ENCODE peak calls at places on chromosome 1, in four cellular contexts. S, F, R and W are unnamed samples.
A peak's percentile ranks its signal among the peaks of the same experiment; 100 is the strongest.

GRCh38 chr1:210195635-210196160 is 36.9 kb upstream of the SERTAD4 start:
- DNase-seq in S (no peak), F (no peak), R (no peak), W (no peak)

GRCh38 chr1:5659606-5660005 is 332.6 kb downstream of the NPHP4 start:
- DNase-seq in S (no peak), F (no peak), R (no peak), W (no peak)

GRCh38 chr1:204115128-204115527 is 36.7 kb downstream of the ETNK2 start:
- DNase-seq in S (no peak), F (no peak), R (no peak), W (no peak)

GRCh38 chr1:3578906-3579305 is 32.4 kb downstream of the MEGF6 start:
- DNase-seq in S (no peak), F (no peak), R (no peak), W (no peak)

GRCh38 chr1:18118078-18118477 is 10.5 kb downstream of the IGSF21 start:
- DNase-seq in S (peak; percentile 49), F (no peak), R (no peak), W (no peak)

GRCh38 chr1:21318714-21319159 is 28.5 kb upstream of the ECE1 start:
- DNase-seq in S (no peak), F (no peak), R (peak; percentile 89), W (no peak)

GRCh38 chr1:44472614-44473262 is 67.7 kb downstream of the RNF220 start:
- DNase-seq in S (no peak), F (no peak), R (no peak), W (no peak)

GRCh38 chr1:210878564-210878963 is 255.4 kb downstream of the KCNH1 start:
- DNase-seq in S (no peak), F (no peak), R (no peak), W (no peak)

GRCh38 chr1:233730809-233731208 is 116.9 kb downstream of the KCNK1 start:
- DNase-seq in S (peak; percentile 32), F (no peak), R (no peak), W (no peak)

GRCh38 chr1:226708342-226708780 is 30.7 kb downstream of the ITPKB start:
- DNase-seq in S (peak; percentile 37), F (no peak), R (peak; percentile 73), W (no peak)

GRCh38 chr1:67300561-67300960 is 7.1 kb upstream of the IL12RB2 start:
- DNase-seq in S (no peak), F (no peak), R (peak; percentile 25), W (no peak)

GRCh38 chr1:111758373-111758772 is 2.7 kb downstream of the DDX20 start:
- DNase-seq in S (peak; percentile 47), F (no peak), R (no peak), W (no peak)

GRCh38 chr1:192580351-192580962 is 4.9 kb downstream of the RGS1 start:
- DNase-seq in S (peak; percentile 38), F (peak; percentile 60), R (peak; percentile 85), W (peak; percentile 51)

GRCh38 chr1:31795801-31796621 is 19.8 kb downstream of the SPOCD1 start:
- DNase-seq in S (no peak), F (no peak), R (peak; percentile 85), W (no peak)

GRCh38 chr1:215054266-215054665 is 28.3 kb upstream of the KCNK2 start:
- DNase-seq in S (no peak), F (no peak), R (no peak), W (no peak)

GRCh38 chr1:61254629-61255323 is 172.4 kb downstream of the NFIA start:
- DNase-seq in S (no peak), F (no peak), R (peak; percentile 79), W (no peak)

GRCh38 chr1:223228931-223229528 is 86.0 kb upstream of the TLR5 start:
- DNase-seq in S (no peak), F (no peak), R (no peak), W (no peak)

GRCh38 chr1:48810740-48811139 is 34.0 kb upstream of the BEND5 start:
- DNase-seq in S (no peak), F (no peak), R (peak; percentile 32), W (no peak)

GRCh38 chr1:27428316-27429028 is 36.0 kb downstream of the GPR3 start:
- DNase-seq in S (no peak), F (peak; percentile 42), R (no peak), W (no peak)

GRCh38 chr1:220274122-220274855 is 2.0 kb upstream of the RAB3GAP2 start:
- DNase-seq in S (no peak), F (no peak), R (peak; percentile 65), W (no peak)

GRCh38 chr1:92826792-92827191 is 5.0 kb upstream of the RPL5 start:
- DNase-seq in S (no peak), F (no peak), R (peak; percentile 38), W (no peak)

GRCh38 chr1:57982852-57983251 is 559.0 kb upstream of the DAB1 start:
- DNase-seq in S (no peak), F (no peak), R (no peak), W (no peak)

GRCh38 chr1:77636864-77637263 is 45.6 kb downstream of the ZZZ3 start:
- DNase-seq in S (no peak), F (no peak), R (no peak), W (no peak)

GRCh38 chr1:91876040-91876470 is 9.9 kb downstream of the TGFBR3 start:
- DNase-seq in S (no peak), F (no peak), R (no peak), W (no peak)

GRCh38 chr1:179164494-179164893 is 65.0 kb downstream of the ABL2 start:
- DNase-seq in S (no peak), F (no peak), R (peak; percentile 24), W (no peak)

GRCh38 chr1:154104433-154105082 is 50.3 kb downstream of the NUP210L start:
- DNase-seq in S (peak; percentile 20), F (no peak), R (no peak), W (peak; percentile 77)

GRCh38 chr1:110489406-110489805 is 29.6 kb downstream of the KCNA10 start:
- DNase-seq in S (no peak), F (no peak), R (no peak), W (no peak)

GRCh38 chr1:176885756-176886155 is 278.8 kb downstream of the ASTN1 start:
- DNase-seq in S (no peak), F (no peak), R (no peak), W (no peak)

GRCh38 chr1:7447093-7447492 is 324.0 kb upstream of the VAMP3 start:
- DNase-seq in S (no peak), F (no peak), R (no peak), W (no peak)

GRCh38 chr1:246147471-246148461 is 359.3 kb downstream of the SMYD3 start:
- DNase-seq in S (peak; percentile 28), F (no peak), R (no peak), W (no peak)
- TF ChIP-seq CTCF in S (no peak), F (no peak), R (no peak), W (no peak)

GRCh38 chr1:19665456-19666138 is 922 bp downstream of the HTR6 start:
- DNase-seq in S (peak; percentile 59), F (no peak), R (no peak), W (no peak)

GRCh38 chr1:19662313-19662712 is 2.4 kb upstream of the HTR6 start:
- DNase-seq in S (no peak), F (no peak), R (no peak), W (no peak)

GRCh38 chr1:19664453-19665043 is at the start of gene HTR6:
- DNase-seq in S (no peak), F (no peak), R (no peak), W (no peak)

GRCh38 chr1:19666139-19666465 is 1.4 kb downstream of the HTR6 start:
- DNase-seq in S (no peak), F (no peak), R (no peak), W (no peak)

GRCh38 chr1:19665044-19665455 is 375 bp downstream of the HTR6 start:
- DNase-seq in S (peak; percentile 48), F (no peak), R (no peak), W (no peak)
- TF ChIP-seq EZH2 in S (no peak), F (no peak), R (no peak), W (no peak)

DNA sequence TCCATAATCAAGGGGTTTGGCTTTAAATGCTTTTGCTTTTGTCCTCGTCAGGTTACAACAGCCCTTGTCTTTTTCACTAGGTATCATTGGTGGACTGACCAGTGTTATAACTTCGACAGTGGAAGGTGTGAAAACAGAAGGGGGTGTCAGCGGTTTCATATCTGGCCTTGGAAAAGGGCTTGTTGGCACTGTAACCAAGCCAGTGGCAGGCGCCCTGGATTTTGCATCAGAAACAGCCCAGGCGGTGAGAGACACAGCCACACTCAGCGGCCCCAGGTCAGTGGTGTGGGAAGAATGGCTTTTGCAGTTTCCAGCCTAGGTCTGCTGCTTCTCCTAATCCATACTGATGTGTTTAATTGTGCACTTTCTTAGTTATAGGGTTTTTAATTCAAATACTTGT is 157.9 kb downstream of the DHRS3 start:
- DNase-seq in S (no peak), F (no peak), R (no peak), W (no peak)
- TF ChIP-seq CTCF in S (no peak), F (no peak), R (no peak), W (no peak)

GRCh38 chr1:25541889-25542658 is 1.3 kb upstream of the LDLRAP1 start:
- DNase-seq in S (no peak), F (no peak), R (no peak), W (no peak)
- TF ChIP-seq EZH2 in S (no peak), F (no peak), R (no peak), W (no peak)

GRCh38 chr1:171742577-171742922 is 685 bp upstream of the VAMP4 start:
- DNase-seq in S (peak; percentile 65), F (peak; percentile 35), R (peak; percentile 61), W (peak; percentile 15)

GRCh38 chr1:171740356-171740863 is 1.5 kb downstream of the VAMP4 start:
- DNase-seq in S (no peak), F (no peak), R (no peak), W (no peak)

GRCh38 chr1:171739646-171740045 is 2.2 kb downstream of the VAMP4 start:
- DNase-seq in S (no peak), F (no peak), R (peak; percentile 45), W (no peak)

GRCh38 chr1:171741872-171742576 is at the start of gene VAMP4:
- DNase-seq in S (peak; percentile 95), F (peak; percentile 89), R (peak; percentile 80), W (peak; percentile 93)

DNA sequence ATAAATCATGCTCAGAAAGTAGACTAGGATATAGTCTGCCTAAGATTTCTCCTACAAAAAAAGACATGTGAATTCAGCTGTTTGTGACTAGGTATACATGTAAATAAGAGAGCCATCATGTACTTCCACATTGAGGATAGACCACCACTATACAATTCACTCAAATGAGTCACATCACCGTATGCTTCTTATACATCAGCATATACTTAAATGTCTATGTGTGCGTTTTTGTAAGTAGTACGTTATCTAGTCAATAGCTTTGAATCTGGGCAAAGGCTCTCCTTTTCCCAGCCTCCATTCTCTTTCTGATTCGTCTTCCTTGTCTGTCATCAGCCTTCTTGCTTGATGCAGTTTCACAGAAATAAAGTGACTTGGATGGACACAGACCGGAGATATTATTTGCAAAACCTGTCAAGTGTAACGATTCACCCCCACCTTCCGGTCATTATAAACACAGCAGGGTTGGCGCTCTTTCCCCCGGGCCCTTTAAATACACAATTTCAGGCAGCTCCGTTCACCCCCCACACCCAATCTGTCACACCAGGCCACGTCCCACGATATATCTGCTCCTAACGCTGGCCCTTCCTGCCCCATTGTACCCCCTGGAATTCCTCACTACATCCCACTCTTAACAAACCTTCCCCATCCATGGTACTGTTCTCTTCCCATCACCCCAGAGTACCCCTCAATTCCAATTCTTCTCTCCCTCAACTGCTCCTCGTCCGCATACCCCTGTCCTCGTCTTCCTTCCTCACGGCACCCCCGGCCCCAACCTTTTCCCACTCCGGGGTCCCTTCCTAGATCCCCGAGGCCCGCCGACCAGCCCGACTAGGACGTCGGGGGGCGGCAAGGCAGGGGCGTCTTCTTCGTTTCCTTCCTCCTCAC is 636 bp downstream of the VAMP4 start:
- DNase-seq in S (peak; percentile 42), F (peak; percentile 45), R (peak; percentile 27), W (peak; percentile 61)
- TF ChIP-seq CTCF in S (peak; percentile 16), F (peak; percentile 46), R (peak; percentile 4), W (peak; percentile 38)

GRCh38 chr1:175845985-175846384 is 102.6 kb upstream of the TNR start:
- DNase-seq in S (no peak), F (no peak), R (no peak), W (no peak)
- TF ChIP-seq EZH2 in S (no peak), F (no peak), R (no peak), W (no peak)